ENCODE peak calls at places on chromosomes 12 and 14, in six cellular contexts. N is stimulated activated naive B cell treated with anti-CD40 and anti-IgM and Interleukin-4, amounts not matched to agents 10 μg/mL and 1 μg/mL and 100 μg/mL, for 72 hours; B is Right ventricle myocardium superior; X is T-helper 2 cell; R is posterior cingulate gyrus; L is stimulated activated CD4-positive, alpha-beta T cell treated with anti-CD3 and anti-CD28 coated beads, TNF-alpha, amount 100 ng/mL, for 24 hours. K is an unnamed sample.

GRCh38 chr12:99810718-99811593 is 163.4 kb downstream of the GARIN6 start:
- DNase-seq in N (no peak), B (no peak), X (no peak), R (no peak), L (no peak), K (peak)

GRCh38 chr14:72104011-72104613 is 171.9 kb downstream of the RGS6 start:
- DNase-seq in N (peak), B (no peak), X (peak), R (no peak), L (peak), K (no peak)

GRCh38 chr12:88035271-88035906 is 6.2 kb upstream of the C12orf50 start:
- DNase-seq in N (peak), B (peak), X (peak), R (peak), L (peak), K (peak)

GRCh38 chr12:57899010-57899662 is 42.2 kb upstream of the ATP23 start:
- DNase-seq in N (peak), B (no peak), X (peak), R (peak), L (peak), K (no peak)

GRCh38 chr12:95202691-95203476 is 14.4 kb downstream of the FGD6 start:
- DNase-seq in N (no peak), B (no peak), X (no peak), R (no peak), L (no peak), K (peak)

GRCh38 chr14:86464386-86464785 is 934.4 kb downstream of the FLRT2 start:
- DNase-seq in N (no peak), B (no peak), X (no peak), R (no peak), L (no peak), K (peak)

GRCh38 chr12:53005986-53006809 is at the start of gene EIF4B:
- DNase-seq in N (peak), B (peak), X (peak), R (peak), L (peak), K (peak)

GRCh38 chr12:93139028-93139665 is 210.1 kb upstream of the EEA1 start:
- DNase-seq in N (peak), B (no peak), X (no peak), R (no peak), L (no peak), K (no peak)

GRCh38 chr14:26204954-26205479 is 392.8 kb downstream of the NOVA1 start:
- DNase-seq in N (no peak), B (peak), X (no peak), R (peak), L (no peak), K (peak)

GRCh38 chr12:124160102-124160501 is 134.8 kb upstream of the RFLNA start:
- DNase-seq in N (no peak), B (no peak), X (no peak), R (peak), L (no peak), K (no peak)

GRCh38 chr14:55048900-55049437 is 2.5 kb upstream of the MAPK1IP1L start:
- DNase-seq in N (no peak), B (no peak), X (no peak), R (no peak), L (no peak), K (no peak)

K was measured in NCI-H446 treated with DMSO at 0.1 percent for 48 hours.